ENCODE peak calls at places on chromosomes 4 and X, in ten cellular contexts. H is lung; D is adrenal gland; G is uterus; T is AG04450; U is thyroid gland; N is transverse colon; R is pancreas; K is suprapubic skin; X is CD4-positive, alpha-beta T cell. J is an unnamed sample.

GRCh38 chrX:9329056-9329455 is 135.8 kb upstream of the TBL1X start:
- DNase-seq in X (no peak), H (no peak), R (peak; percentile 17), U (no peak), D (no peak), T (no peak), G (no peak), K (no peak), N (no peak), J (no peak)

GRCh38 chr4:24991015-24991414 is 39.7 kb downstream of the LGI2 start:
- DNase-seq in G (peak; percentile 35), R (no peak), N (no peak), D (no peak), K (no peak), X (no peak), U (no peak), T (no peak), H (no peak), J (no peak)

GRCh38 chr4:145824469-145824868 is 114.2 kb downstream of the ZNF827 start:
- DNase-seq in X (no peak), D (no peak), G (no peak), N (no peak), H (no peak), R (no peak), T (no peak), K (no peak), U (no peak), J (no peak)

GRCh38 chrX:34656467-34656841 is 631 bp downstream of the TMEM47 start:
- DNase-seq in U (no peak), H (no peak), K (no peak), T (no peak), X (no peak), D (peak; percentile 15), R (no peak), N (no peak), G (peak; percentile 22), J (peak; percentile 20)

GRCh38 chr4:100635899-100636298 is 118.1 kb upstream of the EMCN start:
- DNase-seq in N (no peak), H (no peak), D (no peak), T (no peak), K (no peak), R (peak; percentile 72), U (no peak), X (no peak), G (no peak), J (no peak)

GRCh38 chr4:150773729-150774449 is 191.9 kb downstream of the MAB21L2 start:
- DNase-seq in X (no peak), K (no peak), G (no peak), R (no peak), N (no peak), H (no peak), T (no peak), U (no peak), D (no peak), J (no peak)

GRCh38 chr4:3607690-3608514 is 75.7 kb upstream of the LRPAP1 start:
- DNase-seq in D (no peak), T (no peak), G (no peak), X (no peak), K (no peak), R (no peak), N (no peak), U (no peak), H (no peak), J (no peak)

GRCh38 chrX:46039526-46039925 is 505.7 kb downstream of the ZNF674 start:
- DNase-seq in D (no peak), H (no peak), X (no peak), K (no peak), U (no peak), G (no peak), R (no peak), N (no peak), T (no peak), J (no peak)

GRCh38 chr4:10727140-10727880 is 42.7 kb upstream of the CLNK start:
- DNase-seq in R (no peak), K (no peak), H (no peak), T (no peak), U (peak; percentile 68), X (no peak), N (no peak), D (peak; percentile 14), G (no peak), J (no peak)

GRCh38 chr4:71559957-71560541 is 221.2 kb downstream of the SLC4A4 start:
- DNase-seq in X (no peak), H (no peak), K (no peak), G (no peak), D (no peak), U (no peak), N (no peak), T (no peak), R (no peak), J (peak; percentile 58)

GRCh38 chr4:110787781-110788180 is 164.9 kb upstream of the PITX2 start:
- DNase-seq in G (no peak), R (no peak), K (no peak), H (no peak), T (no peak), N (no peak), U (no peak), D (no peak), X (no peak), J (no peak)

GRCh38 chrX:19889582-19890342 is 2.4 kb upstream of the SH3KBP1 start:
- DNase-seq in K (no peak), D (peak; percentile 83), G (no peak), H (no peak), U (no peak), R (no peak), N (peak; percentile 17), T (peak; percentile 41), X (no peak), J (peak; percentile 75)

GRCh38 chr4:139814285-139815015 is 148.8 kb downstream of the MGST2 start:
- DNase-seq in N (no peak), U (peak; percentile 14), K (no peak), R (no peak), H (peak; percentile 36), D (peak; percentile 67), T (no peak), G (peak; percentile 61), X (no peak), J (peak; percentile 41)

GRCh38 chr4:72767903-72768817 is 199.1 kb upstream of the ADAMTS3 start:
- DNase-seq in R (no peak), K (no peak), D (no peak), N (no peak), X (no peak), G (no peak), U (no peak), T (peak; percentile 29), H (no peak), J (no peak)

GRCh38 chr4:1075809-1076524 is 37.4 kb downstream of the RNF212 start:
- DNase-seq in U (no peak), D (no peak), G (no peak), K (no peak), H (no peak), N (no peak), T (no peak), R (no peak), X (no peak), J (no peak)
- H3K27ac ChIP-seq in U (no peak overlapping the region), D (no peak overlapping the region), G (no peak overlapping the region), K (no peak overlapping the region), H (no peak overlapping the region), N (no peak overlapping the region), T (no peak overlapping the region), R (no peak overlapping the region), X (no peak overlapping the region), J (no peak overlapping the region)

GRCh38 chr4:41122775-41123174 is 91.6 kb downstream of the APBB2 start:
- DNase-seq in N (no peak), G (no peak), K (no peak), D (no peak), T (no peak), H (no peak), U (peak; percentile 29), R (no peak), X (no peak), J (no peak)
- TF ChIP-seq CTCF in N (no peak), G (no peak), K (no peak), D (no peak), T (no peak), H (no peak), U (peak; percentile 9), R (no peak), X (no peak), J (no peak)

GRCh38 chr4:111849726-111850284 is 295.4 kb upstream of the FAM241A start:
- DNase-seq in K (no peak), N (no peak), D (no peak), U (no peak), T (no peak), H (no peak), X (no peak), G (no peak), R (no peak), J (no peak)
- H3K27ac ChIP-seq in K (no peak overlapping the region), N (no peak overlapping the region), D (no peak overlapping the region), U (no peak overlapping the region), T (no peak overlapping the region), H (no peak overlapping the region), X (no peak overlapping the region), G (no peak overlapping the region), R (no peak overlapping the region), J (no peak overlapping the region)

GRCh38 chr4:8013976-8014726 is 74.5 kb upstream of the AFAP1 start:
- DNase-seq in K (no peak), U (no peak), T (no peak), G (no peak), N (no peak), H (no peak), X (no peak), D (no peak), R (no peak), J (no peak)

GRCh38 chr4:8012517-8012916 is 72.9 kb upstream of the AFAP1 start:
- DNase-seq in T (no peak), D (no peak), K (no peak), G (no peak), R (no peak), H (no peak), N (no peak), U (no peak), X (no peak), J (no peak)

GRCh38 chr4:8019396-8020365 is 80.0 kb upstream of the AFAP1 start:
- DNase-seq in X (no peak), H (peak; percentile 38), R (no peak), K (no peak), T (no peak), D (no peak), G (no peak), N (peak; percentile 80), U (peak; percentile 94), J (no peak)

GRCh38 chr4:8016527-8016926 is 76.9 kb upstream of the AFAP1 start:
- DNase-seq in X (no peak), G (no peak), D (no peak), N (no peak), H (no peak), T (no peak), U (no peak), R (no peak), K (no peak), J (no peak)

DNA sequence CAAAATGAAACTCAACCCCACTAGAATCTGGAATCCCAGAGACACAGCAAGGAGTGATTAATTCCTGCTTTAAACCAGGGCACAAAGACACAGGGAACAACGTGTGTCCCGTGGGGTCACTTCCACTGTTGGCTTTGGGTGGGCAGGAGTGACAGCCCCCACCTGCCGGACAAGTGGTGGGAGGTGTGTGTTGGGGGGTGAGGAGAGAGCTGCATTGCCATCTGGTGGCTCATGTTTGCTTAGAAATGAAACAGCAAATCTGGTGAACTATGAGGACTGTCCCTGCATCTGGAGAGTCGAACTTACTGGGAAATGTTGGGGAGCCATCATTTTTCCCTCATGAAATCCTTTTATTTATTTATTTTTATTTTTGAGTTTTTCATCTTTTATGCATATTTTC is 75.9 kb upstream of the AFAP1 start:
- DNase-seq in U (peak; percentile 23), N (no peak), T (no peak), X (no peak), D (no peak), R (no peak), H (no peak), G (no peak), K (no peak), J (peak; percentile 16)
- TF ChIP-seq CTCF in U (peak; percentile 61), N (no peak), T (peak; percentile 47), X (no peak), D (peak; percentile 27), R (no peak), H (no peak), G (peak; percentile 37), K (no peak), J (peak; percentile 46)